ENCODE peak calls at places on chromosomes 7 and 10, in seven cellular contexts. C is RWPE1; T is CD8-positive, alpha-beta memory T cell; X is fibroblast of lung; H is WERI-Rb-1; F is pancreas; I is brain microvascular endothelial cell. M is an unnamed sample.

GRCh38 chr7:98066934-98067507 is 39.6 kb upstream of the LMTK2 start:
- DNase-seq in I (no peak), H (no peak), X (no peak), F (no peak), C (no peak), T (no peak), M (no peak)

GRCh38 chr7:55132890-55133551 is 114.2 kb downstream of the EGFR start:
- DNase-seq in X (peak; percentile 100), H (no peak), F (no peak), I (peak; percentile 99), C (peak; percentile 92), T (no peak), M (no peak)

GRCh38 chr10:784377-784758 is 94.9 kb upstream of the DIP2C start:
- DNase-seq in T (no peak), X (no peak), H (peak; percentile 65), C (no peak), F (peak; percentile 83), I (no peak), M (peak; percentile 85)

GRCh38 chr7:77729574-77730348 is 33.5 kb downstream of the RSBN1L start:
- DNase-seq in F (no peak), C (no peak), I (no peak), H (no peak), X (peak; percentile 43), T (no peak), M (no peak)

GRCh38 chr10:69403519-69403918 is 13.2 kb downstream of the TACR2 start:
- DNase-seq in H (no peak), X (peak; percentile 92), F (no peak), C (no peak), T (no peak), I (peak; percentile 74), M (no peak)

GRCh38 chr7:149398195-149398820 is 62.6 kb downstream of the ZNF777 start:
- DNase-seq in T (no peak), H (no peak), C (no peak), F (no peak), X (no peak), I (no peak), M (no peak)

GRCh38 chr10:46544989-46545791 is 11.3 kb downstream of the GPRIN2 start:
- DNase-seq in H (peak; percentile 26), F (peak; percentile 37), I (no peak), T (no peak), C (peak; percentile 67), X (no peak), M (peak; percentile 76)

GRCh38 chr7:142438923-142439515 is 181.2 kb upstream of the PRSS58 start:
- DNase-seq in X (peak; percentile 29), I (no peak), T (no peak), H (no peak), C (no peak), F (no peak), M (no peak)

GRCh38 chr7:128889121-128889520 is 21.4 kb downstream of the KCP start:
- DNase-seq in F (no peak), C (peak; percentile 58), I (no peak), H (no peak), X (no peak), T (no peak), M (no peak)

GRCh38 chr10:132403511-132404168 is 6.6 kb downstream of the PWWP2B start:
- DNase-seq in I (no peak), X (no peak), F (peak; percentile 62), H (no peak), C (peak; percentile 85), T (no peak), M (peak; percentile 43)

GRCh38 chr10:6796231-6796630 is 216.2 kb upstream of the PRKCQ start:
- DNase-seq in X (no peak), I (no peak), C (no peak), T (no peak), H (no peak), F (no peak), M (peak; percentile 68)

GRCh38 chr7:42493436-42494198 is 256.6 kb upstream of the GLI3 start:
- DNase-seq in X (peak; percentile 95), T (no peak), I (peak; percentile 87), F (peak; percentile 46), C (peak; percentile 70), H (no peak), M (peak; percentile 86)

GRCh38 chr10:14820010-14820774 is 17.6 kb downstream of the CDNF start:
- DNase-seq in C (peak; percentile 80), I (peak; percentile 89), H (no peak), X (peak; percentile 91), T (no peak), F (no peak), M (no peak)

GRCh38 chr10:36301539-36301938 is 659.4 kb upstream of the FZD8 start:
- DNase-seq in X (no peak), T (no peak), C (no peak), I (no peak), H (no peak), F (no peak), M (no peak)

GRCh38 chr10:101512741-101513140 is 75.3 kb downstream of the POLL start:
- DNase-seq in I (no peak), X (peak; percentile 64), F (no peak), T (no peak), H (no peak), C (peak; percentile 14), M (no peak)

GRCh38 chr10:88110822-88111221 is 247.4 kb downstream of the PTEN start:
- DNase-seq in C (no peak), F (no peak), H (no peak), X (no peak), T (no peak), I (no peak), M (no peak)

GRCh38 chr10:124552877-124553276 is 91.3 kb downstream of the LHPP start:
- DNase-seq in F (no peak), C (no peak), H (no peak), X (no peak), T (no peak), I (no peak), M (no peak)

GRCh38 chr7:46492460-46492859 is 571.4 kb upstream of the IGFBP3 start:
- DNase-seq in X (no peak), F (no peak), T (no peak), H (no peak), C (no peak), I (no peak), M (no peak)

GRCh38 chr7:516606-517456 is 2.8 kb downstream of the PDGFA start:
- DNase-seq in T (no peak), C (no peak), I (peak; percentile 71), F (peak; percentile 84), X (peak; percentile 84), H (no peak), M (peak; percentile 78)

GRCh38 chr10:3069876-3070275 is 2.5 kb downstream of the PFKP start:
- DNase-seq in X (no peak), I (no peak), T (no peak), C (no peak), H (no peak), F (no peak), M (no peak)

GRCh38 chr10:61411651-61412050 is 41.5 kb downstream of the TMEM26 start:
- DNase-seq in C (no peak), T (no peak), I (no peak), F (no peak), H (no peak), X (no peak), M (no peak)
- H3K27ac ChIP-seq in C (no peak overlapping the region), T (no peak overlapping the region), I (no peak overlapping the region), F (no peak overlapping the region), H (no peak overlapping the region), X (no peak overlapping the region), M (no peak overlapping the region)

GRCh38 chr10:34969171-34969570 is 121.0 kb downstream of the CUL2 start:
- DNase-seq in T (no peak), I (no peak), C (no peak), H (no peak), X (no peak), F (no peak), M (no peak)
- H3K27ac ChIP-seq in T (no peak overlapping the region), I (no peak overlapping the region), C (no peak overlapping the region), H (no peak overlapping the region), X (no peak overlapping the region), F (no peak overlapping the region), M (no peak overlapping the region)

GRCh38 chr7:113086431-113086888 is at the start of gene GPR85:
- DNase-seq in C (peak; percentile 38), I (peak; percentile 67), F (peak; percentile 52), T (peak; percentile 7), X (peak; percentile 74), H (peak; percentile 37), M (peak; percentile 90)
- H3K27ac ChIP-seq in C (no peak within 1 kb of the TSS), I (peak within 1 kb of the TSS; percentile 95), F (no peak within 1 kb of the TSS), T (no peak within 1 kb of the TSS), X (peak within 1 kb of the TSS; percentile 92), H (no peak within 1 kb of the TSS), M (no peak within 1 kb of the TSS)

GRCh38 chr10:67977246-67977645 is 92.8 kb downstream of the SIRT1 start:
- DNase-seq in H (no peak), C (no peak), T (no peak), I (no peak), X (no peak), F (no peak), M (no peak)
- H3K27ac ChIP-seq in H (no peak overlapping the region), C (no peak overlapping the region), T (no peak overlapping the region), I (no peak overlapping the region), X (no peak overlapping the region), F (no peak overlapping the region), M (no peak overlapping the region)

GRCh38 chr10:13099666-13100348 is at the start of gene OPTN:
- DNase-seq in F (peak; percentile 85), C (peak; percentile 90), I (peak; percentile 83), T (peak; percentile 79), X (peak; percentile 77), H (peak; percentile 72), M (peak; percentile 95)
- H3K27ac ChIP-seq in F (peak within 1 kb of the TSS; percentile 92), C (peak within 1 kb of the TSS; percentile 89), I (peak within 1 kb of the TSS; percentile 99), T (peak within 1 kb of the TSS; percentile 89), X (peak within 1 kb of the TSS; percentile 91), H (peak within 1 kb of the TSS; percentile 57), M (peak within 1 kb of the TSS; percentile 73)

GRCh38 chr10:120944586-120945125 is 93.5 kb downstream of the WDR11 start:
- DNase-seq in T (no peak), I (no peak), C (no peak), H (no peak), F (no peak), X (no peak), M (no peak)

GRCh38 chr10:120945182-120945581 is 94.0 kb downstream of the WDR11 start:
- DNase-seq in F (no peak), T (no peak), H (no peak), I (no peak), X (no peak), C (no peak), M (no peak)

GRCh38 chr10:120941468-120941867 is 90.3 kb downstream of the WDR11 start:
- DNase-seq in I (no peak), H (no peak), F (no peak), C (peak; percentile 71), X (no peak), T (no peak), M (no peak)

GRCh38 chr10:120943542-120943941 is 92.4 kb downstream of the WDR11 start:
- DNase-seq in H (no peak), I (no peak), T (no peak), F (no peak), X (no peak), C (no peak), M (no peak)

DNA sequence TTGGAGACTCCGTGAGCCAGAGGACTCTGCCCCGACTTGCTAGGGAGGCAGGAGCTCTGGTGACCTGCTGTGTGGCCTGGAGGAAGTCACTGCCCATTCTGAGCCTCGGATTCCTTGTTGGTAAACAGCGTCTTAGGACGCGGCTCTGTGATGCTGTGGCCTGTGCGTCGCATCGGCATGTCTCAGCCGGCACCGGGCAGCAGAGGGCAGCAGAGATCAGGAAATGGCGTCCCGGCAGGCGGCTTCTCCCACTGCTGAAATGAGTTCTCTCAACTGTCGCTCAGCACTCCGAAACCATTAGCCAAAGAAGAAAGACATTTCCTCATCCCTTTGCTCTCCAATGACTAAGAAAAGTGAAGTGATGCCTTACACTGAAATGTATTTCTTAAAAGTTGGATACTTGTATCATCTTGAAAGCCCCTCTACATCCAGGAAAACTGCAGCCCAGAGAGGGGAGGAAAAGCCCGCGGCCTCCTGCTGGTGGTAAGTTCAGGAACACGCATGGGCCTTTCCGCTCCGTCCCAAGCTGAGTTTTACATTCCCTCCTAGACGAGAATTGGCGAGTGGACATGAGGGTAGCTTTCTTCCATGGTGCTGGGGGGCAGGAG is 91.7 kb downstream of the WDR11 start:
- DNase-seq in X (peak; percentile 56), H (peak; percentile 80), I (peak; percentile 73), T (peak; percentile 49), F (peak; percentile 91), C (peak; percentile 79), M (peak; percentile 96)
- H3K27ac ChIP-seq in X (no peak overlapping the region), H (no peak overlapping the region), I (no peak overlapping the region), T (no peak overlapping the region), F (no peak overlapping the region), C (no peak overlapping the region), M (no peak overlapping the region)